ENCODE peak calls at places on chromosome 2, in four cellular contexts. N is activated T-helper 1 cell treated with anti-CD3 and anti-CD28 coated beads, Interleukin-12 subunit alpha, Interleukin-12 subunit beta, Interleukin-2, Interleukin-4 antibody, amounts not matched to agents 30 ng/mL and 10 ng/mL and 1 ng/mL, durations not matched to agents 14 hours and 24 hours and 36 hours; D is thoracic aorta; S is activated CD8-positive, alpha-beta memory T cell treated with anti-CD3 and anti-CD28 coated beads for 1 hour. Z is an unnamed sample.

GRCh38 chr2:28403388-28403956 is 10.8 kb downstream of the FOSL2 start:
- DNase-seq in S (no peak), N (no peak), D (no peak), Z (no peak)

GRCh38 chr2:224927011-224927410 is 115.3 kb downstream of the DOCK10 start:
- DNase-seq in D (no peak), S (no peak), N (no peak), Z (no peak)

GRCh38 chr2:226121339-226121738 is 678.3 kb downstream of the IRS1 start:
- DNase-seq in S (no peak), D (no peak), N (no peak), Z (no peak)

GRCh38 chr2:144362401-144362800 is 157.5 kb downstream of the ZEB2 start:
- DNase-seq in D (no peak), S (no peak), N (no peak), Z (no peak)

GRCh38 chr2:42804338-42804737 is 12.0 kb upstream of the HAAO start:
- DNase-seq in S (no peak), N (no peak), D (no peak), Z (no peak)

GRCh38 chr2:10432315-10433181 is 15.6 kb downstream of the ODC1 start:
- DNase-seq in D (no peak), S (no peak), N (peak), Z (no peak)

GRCh38 chr2:30127016-30127893 is 19.6 kb upstream of the YPEL5 start:
- DNase-seq in S (no peak), D (no peak), N (no peak), Z (no peak)

GRCh38 chr2:86519349-86519748 is 43.9 kb downstream of the CHMP3 start:
- DNase-seq in N (no peak), D (no peak), S (no peak), Z (no peak)

GRCh38 chr2:67260348-67261277 is 136.5 kb upstream of the ETAA1 start:
- DNase-seq in D (peak), N (no peak), S (no peak), Z (no peak)

GRCh38 chr2:231425811-231426703 is 30.5 kb downstream of the B3GNT7 start:
- DNase-seq in S (peak), D (no peak), N (peak), Z (no peak)

GRCh38 chr2:127909019-127909418 is 23.3 kb upstream of the AMMECR1L start:
- DNase-seq in S (no peak), N (no peak), D (no peak), Z (no peak)

GRCh38 chr2:61993422-61994024 is 88.0 kb downstream of the COMMD1 start:
- DNase-seq in D (no peak), S (no peak), N (no peak), Z (no peak)

Z was measured in activated T-helper 2 cell treated with anti-CD3 and anti-CD28 coated beads, Interferon-gamma antibody, Interleukin-2, Interleukin-4, amounts not matched to agents 10 μg/mL and 5 μg/mL and 100 μg/mL, durations not matched to agents 14 hours and 24 hours and 36 hours.